ENCODE peak calls at places on chromosomes 2 and 18, in eight cellular contexts. M is left lung, U is heart right ventricle, Y is D341Med, N is mucosa of descending colon, V is NCI-H1694 treated with DMSO at 0.1 percent for 48 hours, S is lung microvascular endothelial cell, F is NCI-H2171. Z is an unnamed sample.

GRCh38 chr18:40695526-40695925 is 1259.5 kb upstream of the PIK3C3 start:
- DNase-seq in V (no peak), N (no peak), U (no peak), M (no peak), S (no peak), F (no peak), Y (no peak), Z (no peak)

GRCh38 chr18:5145168-5145857 is 51.7 kb downstream of the AKAIN1 start:
- DNase-seq in U (no peak), Y (no peak), M (no peak), F (peak; percentile 50), V (no peak), N (no peak), S (no peak), Z (no peak)

GRCh38 chr2:85998071-85998991 is 107.4 kb downstream of the POLR1A start:
- DNase-seq in M (peak; percentile 64), Y (no peak), F (no peak), S (no peak), V (no peak), U (peak; percentile 43), N (no peak), Z (peak; percentile 80)

GRCh38 chr2:237389831-237390230 is 24.1 kb downstream of the COL6A3 start:
- DNase-seq in S (no peak), V (no peak), U (no peak), M (no peak), N (no peak), Y (no peak), F (no peak), Z (no peak)

GRCh38 chr2:203301667-203302066 is 26.5 kb upstream of the ABI2 start:
- DNase-seq in N (no peak), S (no peak), V (no peak), M (no peak), Y (no peak), F (no peak), U (no peak), Z (no peak)

GRCh38 chr18:68555935-68556334 is 159.0 kb downstream of the TMX3 start:
- DNase-seq in F (no peak), S (no peak), N (no peak), V (no peak), U (no peak), M (no peak), Y (no peak), Z (no peak)

GRCh38 chr2:110724820-110725219 is 7.6 kb upstream of the ACOXL start:
- DNase-seq in M (no peak), U (no peak), Y (no peak), V (no peak), N (no peak), F (no peak), S (no peak), Z (no peak)

GRCh38 chr2:185970148-185970852 is 231.7 kb downstream of the FSIP2 start:
- DNase-seq in V (no peak), N (peak; percentile 30), S (no peak), F (no peak), U (no peak), M (no peak), Y (no peak), Z (no peak)

GRCh38 chr2:233912799-233913423 is 4.3 kb upstream of the TRPM8 start:
- DNase-seq in F (no peak), N (peak; percentile 42), V (no peak), M (no peak), Y (no peak), S (peak; percentile 51), U (peak; percentile 17), Z (peak; percentile 65)

GRCh38 chr18:36825526-36825925 is 3.3 kb downstream of the TPGS2 start:
- DNase-seq in V (no peak), M (no peak), Y (no peak), S (no peak), U (no peak), F (no peak), N (no peak), Z (no peak)

GRCh38 chr2:218006741-218007140 is 3.9 kb upstream of the TNS1 start:
- DNase-seq in U (no peak), V (no peak), N (no peak), S (peak; percentile 87), Y (no peak), F (no peak), M (no peak), Z (peak; percentile 67)

GRCh38 chr2:66507673-66508127 is 72.8 kb downstream of the MEIS1 start:
- DNase-seq in V (no peak), S (no peak), U (no peak), N (no peak), F (no peak), Y (no peak), M (no peak), Z (no peak)

GRCh38 chr2:36818542-36818941 is 122.0 kb downstream of the VIT start:
- DNase-seq in M (no peak), N (no peak), F (no peak), V (no peak), S (no peak), U (no peak), Y (no peak), Z (no peak)

GRCh38 chr2:197258580-197258979 is 52.0 kb downstream of the ANKRD44 start:
- DNase-seq in V (peak; percentile 8), N (no peak), Y (no peak), U (no peak), F (no peak), M (no peak), S (no peak), Z (no peak)

GRCh38 chr2:237459741-237460174 is 27.3 kb upstream of the MLPH start:
- DNase-seq in S (peak; percentile 84), N (no peak), Y (no peak), V (no peak), M (no peak), F (no peak), U (no peak), Z (peak; percentile 79)

GRCh38 chr18:68699043-68699442 is 15.9 kb downstream of the TMX3 start:
- DNase-seq in F (no peak), V (no peak), N (no peak), S (no peak), U (no peak), Y (no peak), M (no peak), Z (no peak)

GRCh38 chr2:70141754-70142589 is 48.8 kb downstream of the C2orf42 start:
- DNase-seq in N (no peak), F (no peak), S (no peak), Y (no peak), U (no peak), M (no peak), V (peak; percentile 36), Z (no peak)

GRCh38 chr2:110960281-110960680 is 160.4 kb upstream of the BCL2L11 start:
- DNase-seq in U (no peak), Y (no peak), V (no peak), S (no peak), M (no peak), F (no peak), N (no peak), Z (no peak)

GRCh38 chr2:201579536-201579935 is 63.8 kb downstream of the TMEM237 start:
- DNase-seq in V (no peak), S (no peak), F (no peak), N (no peak), U (no peak), M (no peak), Y (no peak), Z (no peak)

GRCh38 chr2:173496746-173497145 is 142.1 kb downstream of the CDCA7 start:
- DNase-seq in V (no peak), M (no peak), Y (no peak), N (no peak), F (no peak), S (peak; percentile 2), U (no peak), Z (peak; percentile 26)

GRCh38 chr2:29215073-29215472 is 99.9 kb downstream of the CLIP4 start:
- DNase-seq in Y (no peak), M (no peak), S (no peak), N (no peak), V (no peak), F (no peak), U (no peak), Z (no peak)

GRCh38 chr2:63048367-63049171 is 2.1 kb upstream of the OTX1 start:
- DNase-seq in F (no peak), S (no peak), N (peak; percentile 31), V (no peak), M (no peak), Y (peak; percentile 64), U (no peak), Z (peak; percentile 27)

GRCh38 chr18:21740474-21740723 is 193 bp upstream of the MIB1 start:
- DNase-seq in Y (peak; percentile 100), S (peak; percentile 97), N (no peak), F (no peak), U (no peak), M (peak; percentile 98), V (no peak), Z (peak; percentile 99)

GRCh38 chr2:25473758-25474335 is 132.1 kb upstream of the DNMT3A start:
- DNase-seq in N (no peak), F (peak; percentile 98), M (no peak), V (peak; percentile 29), Y (peak; percentile 75), S (peak; percentile 28), U (peak; percentile 20), Z (no peak)

GRCh38 chr2:96470636-96471035 is 34.5 kb downstream of the NEURL3 start:
- DNase-seq in F (no peak), V (no peak), Y (no peak), N (peak; percentile 72), M (peak; percentile 45), S (peak; percentile 36), U (peak; percentile 75), Z (peak; percentile 52)

Z was measured in AG20443.